ENCODE peak calls at places on chromosomes 16 and 17, in four cellular contexts. G, Q, R and X are unnamed samples.

GRCh38 chr16:14378131-14378551 is 251.9 kb downstream of the PARN start:
- DNase-seq in G (no peak), Q (peak), R (no peak), X (no peak)

GRCh38 chr16:57534337-57534880 is 2.0 kb downstream of the CCDC102A start:
- DNase-seq in G (no peak), Q (no peak), R (no peak), X (no peak)

GRCh38 chr17:29909604-29910003 is 20.4 kb downstream of the SSH2 start:
- DNase-seq in G (no peak), Q (no peak), R (no peak), X (no peak)

GRCh38 chr17:75587718-75588545 is at the start of gene MYO15B:
- DNase-seq in G (peak), Q (peak), R (no peak), X (peak)

GRCh38 chr16:86040496-86040895 is 141.5 kb downstream of the IRF8 start:
- DNase-seq in G (no peak), Q (no peak), R (no peak), X (no peak)

GRCh38 chr16:9843424-9844013 is 338.7 kb downstream of the GRIN2A start:
- DNase-seq in G (no peak), Q (no peak), R (no peak), X (no peak)

GRCh38 chr17:40327735-40328385 is 18.9 kb downstream of the RARA start:
- DNase-seq in G (peak), Q (no peak), R (no peak), X (no peak)

GRCh38 chr16:11576427-11577289 is 10.1 kb downstream of the LITAF start:
- DNase-seq in G (no peak), Q (no peak), R (peak), X (no peak)

GRCh38 chr17:64694207-64694606 is 32.1 kb upstream of the SMURF2 start:
- DNase-seq in G (no peak), Q (peak), R (no peak), X (no peak)

GRCh38 chr17:31428512-31428911 is 37.0 kb downstream of the RAB11FIP4 start:
- DNase-seq in G (no peak), Q (no peak), R (no peak), X (no peak)

GRCh38 chr16:85245307-85246172 is 133.3 kb upstream of the CIBAR2 start:
- DNase-seq in G (peak), Q (peak), R (no peak), X (no peak)

GRCh38 chr16:4179020-4179419 is 62.8 kb upstream of the ADCY9 start:
- DNase-seq in G (peak), Q (peak), R (no peak), X (no peak)

GRCh38 chr17:1390422-1391367 is 9.3 kb downstream of the YWHAE start:
- DNase-seq in G (peak), Q (no peak), R (no peak), X (no peak)

GRCh38 chr16:27222499-27223225 is 19.3 kb downstream of the KDM8 start:
- DNase-seq in G (no peak), Q (no peak), R (no peak), X (no peak)

GRCh38 chr17:63274156-63274555 is 171.9 kb downstream of the CYB561 start:
- DNase-seq in G (no peak), Q (no peak), R (no peak), X (no peak)

GRCh38 chr16:1991135-1991551 is 1.4 kb downstream of the SYNGR3 start:
- DNase-seq in G (no peak), Q (no peak), R (peak), X (no peak)

GRCh38 chr16:1992475-1993292 is 2.9 kb downstream of the SYNGR3 start:
- DNase-seq in G (no peak), Q (peak), R (no peak), X (no peak)

GRCh38 chr16:1993731-1994131 is 4.0 kb downstream of the SYNGR3 start:
- DNase-seq in G (peak), Q (peak), R (no peak), X (no peak)

GRCh38 chr16:1990336-1991134 is 765 bp downstream of the SYNGR3 start:
- DNase-seq in G (no peak), Q (peak), R (no peak), X (no peak)

GRCh38 chr16:1991588-1992474 is 2.1 kb downstream of the SYNGR3 start:
- DNase-seq in G (peak), Q (peak), R (peak), X (peak)
- TF ChIP-seq SPI1 in G (no peak), Q (no peak), R (no peak), X (no peak)

GRCh38 chr16:74556375-74556922 is 50.5 kb downstream of the GLG1 start:
- DNase-seq in G (no peak), Q (no peak), R (no peak), X (no peak)
- TF ChIP-seq SPI1 in G (no peak), Q (no peak), R (no peak), X (no peak)

GRCh38 chr17:83096401-83097220 is 17.2 kb downstream of the METRNL start:
- DNase-seq in G (no peak), Q (no peak), R (no peak), X (no peak)
- TF ChIP-seq SPI1 in G (no peak), Q (no peak), R (no peak), X (no peak)

DNA sequence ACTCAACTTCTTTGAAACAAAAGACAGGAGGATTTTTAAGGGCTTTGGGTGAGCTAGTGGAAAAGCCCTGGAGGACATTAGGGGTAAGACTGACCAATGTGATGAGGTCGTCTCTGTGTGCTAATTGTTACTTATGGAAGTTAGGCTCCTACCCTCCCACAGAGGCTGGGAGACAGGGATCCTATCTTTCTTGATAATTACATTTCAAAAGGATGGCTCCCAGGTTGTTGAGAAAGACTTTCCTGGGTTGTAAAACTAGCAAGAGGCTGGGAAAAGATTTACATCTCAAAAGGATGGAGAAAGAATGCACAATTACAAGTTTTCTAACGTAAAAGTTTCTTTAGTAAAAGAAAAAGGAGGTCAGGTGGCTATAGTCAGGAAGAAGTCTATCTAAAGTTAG is 605.8 kb upstream of the GOT2 start:
- DNase-seq in G (no peak), Q (no peak), R (no peak), X (no peak)
- TF ChIP-seq SPI1 in G (no peak), Q (no peak), R (no peak), X (no peak)

GRCh38 chr16:66810391-66810790 is 9.0 kb upstream of the TERB1 start:
- DNase-seq in G (no peak), Q (no peak), R (no peak), X (no peak)
- TF ChIP-seq SPI1 in G (no peak), Q (no peak), R (no peak), X (no peak)

GRCh38 chr17:67500677-67501300 is 123.7 kb downstream of the PITPNC1 start:
- DNase-seq in G (no peak), Q (no peak), R (no peak), X (no peak)

GRCh38 chr17:67499673-67500072 is 122.6 kb downstream of the PITPNC1 start:
- DNase-seq in G (no peak), Q (no peak), R (no peak), X (no peak)

GRCh38 chr17:67500261-67500660 is 123.2 kb downstream of the PITPNC1 start:
- DNase-seq in G (no peak), Q (no peak), R (no peak), X (no peak)

GRCh38 chr17:67504182-67504581 is 127.1 kb downstream of the PITPNC1 start:
- DNase-seq in G (no peak), Q (no peak), R (no peak), X (no peak)

GRCh38 chr17:67503184-67503583 is 126.1 kb downstream of the PITPNC1 start:
- DNase-seq in G (no peak), Q (no peak), R (no peak), X (no peak)
- TF ChIP-seq SPI1 in G (no peak), Q (no peak), R (no peak), X (no peak)

GRCh38 chr17:48056246-48056745 is 8.1 kb downstream of the NFE2L1 start:
- DNase-seq in G (no peak), Q (no peak), R (no peak), X (no peak)

GRCh38 chr17:48053758-48054237 is 5.6 kb downstream of the NFE2L1 start:
- DNase-seq in G (no peak), Q (no peak), R (no peak), X (no peak)

GRCh38 chr17:48055531-48056245 is 7.5 kb downstream of the NFE2L1 start:
- DNase-seq in G (no peak), Q (peak), R (peak), X (no peak)

GRCh38 chr17:48052956-48053757 is 5.0 kb downstream of the NFE2L1 start:
- DNase-seq in G (no peak), Q (peak), R (no peak), X (no peak)

GRCh38 chr17:48054238-48055185 is 6.4 kb downstream of the NFE2L1 start:
- DNase-seq in G (no peak), Q (peak), R (no peak), X (no peak)
- TF ChIP-seq SPI1 in G (no peak), Q (no peak), R (no peak), X (no peak)

GRCh38 chr17:18187226-18187625 is 3.6 kb downstream of the ALKBH5 start:
- DNase-seq in G (no peak), Q (no peak), R (no peak), X (no peak)
- TF ChIP-seq SPI1 in G (no peak), Q (no peak), R (no peak), X (no peak)

DNA sequence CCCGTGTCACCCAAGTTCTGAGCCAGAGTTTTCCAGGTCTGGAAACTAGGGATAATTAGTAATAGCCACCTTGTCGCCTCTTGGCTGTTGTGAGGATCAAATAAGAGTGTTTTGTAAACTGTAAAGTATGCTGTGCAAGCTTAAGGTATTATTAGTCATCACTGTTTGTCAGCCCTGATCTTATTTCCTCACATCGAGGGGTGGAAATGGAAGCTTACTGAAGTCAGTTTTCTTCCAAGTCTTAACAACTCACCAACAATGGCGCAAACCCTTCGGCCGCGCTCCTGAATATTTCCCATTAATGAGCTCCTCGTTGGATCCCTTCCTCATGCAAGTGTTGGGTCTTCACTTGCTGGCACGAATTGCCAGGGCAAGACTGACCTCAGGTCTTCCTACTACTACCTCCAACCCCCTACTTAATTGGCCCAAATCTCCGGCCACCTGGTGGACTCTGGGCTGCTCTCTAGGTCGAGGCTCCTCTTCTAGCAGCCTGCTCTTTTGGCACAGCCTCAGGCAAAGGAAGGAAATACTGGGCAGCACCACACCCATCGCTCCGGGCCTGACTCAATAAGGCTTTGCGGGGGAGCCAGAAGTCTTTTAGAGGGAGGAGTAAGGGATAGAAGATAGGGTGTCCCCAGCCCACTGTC is 874 bp upstream of the SLC35B1 start:
- DNase-seq in G (peak), Q (peak), R (no peak), X (no peak)
- TF ChIP-seq SPI1 in G (no peak), Q (no peak), R (no peak), X (no peak)